ENCODE peak calls at places on chromosomes 1 and 21, in nine cellular contexts. D, J, M, U, H, X, T, L and W are unnamed samples.
A peak's percentile ranks its signal among the peaks of the same experiment; 100 is the strongest.

GRCh38 chr1:198220428-198220827 is 63.6 kb downstream of the NEK7 start:
- DNase-seq in D (no peak), J (no peak), M (no peak), U (peak; percentile 26), H (peak; percentile 16), X (no peak), T (no peak), L (no peak), W (no peak)

GRCh38 chr1:155254714-155255242 is 505 bp downstream of the ENTREP3 start:
- DNase-seq in D (peak; percentile 27), J (no peak), M (no peak), U (no peak), H (peak; percentile 52), X (peak; percentile 84), T (no peak), L (no peak), W (no peak)

GRCh38 chr1:11893907-11894251 is 32.3 kb downstream of the KIAA2013 start:
- DNase-seq in D (peak; percentile 43), J (peak; percentile 52), M (peak; percentile 74), U (no peak), H (peak; percentile 80), X (no peak), T (peak; percentile 73), L (peak; percentile 58), W (peak; percentile 81)

GRCh38 chr1:1135339-1136111 is 19.6 kb upstream of the C1orf159 start:
- DNase-seq in D (no peak), J (no peak), M (no peak), U (no peak), H (no peak), X (no peak), T (no peak), L (no peak), W (no peak)

GRCh38 chr1:240976685-240977084 is 364.7 kb upstream of the GREM2 start:
- DNase-seq in D (no peak), J (no peak), M (no peak), U (no peak), H (no peak), X (no peak), T (no peak), L (no peak), W (no peak)

GRCh38 chr1:212294983-212295382 is 9.8 kb downstream of the PPP2R5A start:
- DNase-seq in D (no peak), J (no peak), M (no peak), U (no peak), H (no peak), X (no peak), T (no peak), L (no peak), W (no peak)

GRCh38 chr1:205543351-205544305 is 39.2 kb downstream of the CDK18 start:
- DNase-seq in D (peak; percentile 48), J (no peak), M (peak; percentile 47), U (peak; percentile 46), H (peak; percentile 55), X (peak; percentile 95), T (no peak), L (no peak), W (no peak)

GRCh38 chr1:3908886-3909517 is 8.9 kb upstream of the C1orf174 start:
- DNase-seq in D (no peak), J (no peak), M (no peak), U (no peak), H (no peak), X (no peak), T (no peak), L (no peak), W (no peak)

GRCh38 chr1:43604192-43604591 is 45.8 kb upstream of the KDM4A start:
- DNase-seq in D (no peak), J (no peak), M (no peak), U (no peak), H (no peak), X (no peak), T (no peak), L (no peak), W (no peak)

GRCh38 chr21:26732442-26733221 is 112.6 kb downstream of the ADAMTS1 start:
- DNase-seq in D (no peak), J (no peak), M (peak; percentile 34), U (no peak), H (peak; percentile 38), X (no peak), T (no peak), L (peak; percentile 4), W (no peak)

GRCh38 chr1:187413770-187414169 is 585.0 kb downstream of the PLA2G4A start:
- DNase-seq in D (no peak), J (no peak), M (no peak), U (no peak), H (no peak), X (no peak), T (no peak), L (no peak), W (no peak)

GRCh38 chr1:185720633-185721272 is 13.4 kb upstream of the HMCN1 start:
- DNase-seq in D (no peak), J (no peak), M (no peak), U (no peak), H (no peak), X (no peak), T (no peak), L (no peak), W (no peak)

GRCh38 chr1:91891486-91891885 is 5.5 kb upstream of the TGFBR3 start:
- DNase-seq in D (no peak), J (no peak), M (no peak), U (no peak), H (peak; percentile 34), X (no peak), T (no peak), L (no peak), W (no peak)